ENCODE peak calls at places on chromosomes 4 and X, in five cellular contexts. One of them, this sample, is unnamed. For H3K4me1, the result is how much of the 10 kb centered on the place peaks cover.

GRCh38 chrX:136255543-136255942 is 4.3 kb upstream of the MAP7D3 start:
- DNase-seq in IMR-90: no peak
- DNase-seq in hepatocyte: no peak
- DNase-seq in PC-3: no peak
- DNase-seq in MM.1S: no peak
- DNase-seq in this sample: no peak

GRCh38 chr4:155676430-155676825 is 9.8 kb downstream of the GUCY1A1 start:
- DNase-seq in PC-3: no peak
- DNase-seq in MM.1S: no peak
- DNase-seq in hepatocyte: no peak
- DNase-seq in IMR-90: no peak
- DNase-seq in this sample: no peak

GRCh38 chr4:48780867-48781219 is 764 bp upstream of the FRYL start:
- DNase-seq in hepatocyte: peak
- DNase-seq in MM.1S: peak
- DNase-seq in IMR-90: peak
- DNase-seq in PC-3: no peak
- DNase-seq in this sample: peak

GRCh38 chr4:6575503-6576240 is 683 bp downstream of the MAN2B2 start:
- DNase-seq in PC-3: no peak
- DNase-seq in IMR-90: no peak
- DNase-seq in MM.1S: no peak
- DNase-seq in hepatocyte: no peak
- DNase-seq in this sample: no peak

GRCh38 chr4:111540661-111541060 is 604.6 kb upstream of the FAM241A start:
- DNase-seq in hepatocyte: no peak
- DNase-seq in IMR-90: no peak
- DNase-seq in PC-3: no peak
- DNase-seq in MM.1S: no peak
- DNase-seq in this sample: no peak

GRCh38 chrX:137033774-137034507 is at the start of gene GPR101:
- DNase-seq in MM.1S: no peak
- DNase-seq in hepatocyte: peak
- DNase-seq in IMR-90: no peak
- DNase-seq in PC-3: no peak
- DNase-seq in this sample: no peak

GRCh38 chrX:85698921-85699320 is 319.5 kb upstream of the POF1B start:
- DNase-seq in hepatocyte: no peak
- DNase-seq in PC-3: no peak
- DNase-seq in IMR-90: no peak
- DNase-seq in MM.1S: no peak
- DNase-seq in this sample: no peak

GRCh38 chr4:170198742-170199141 is 109.0 kb upstream of the AADAT start:
- DNase-seq in hepatocyte: no peak
- DNase-seq in IMR-90: no peak
- DNase-seq in PC-3: peak
- DNase-seq in MM.1S: peak
- DNase-seq in this sample: no peak

GRCh38 chrX:123206222-123206621 is 22.1 kb downstream of the GRIA3 start:
- DNase-seq in MM.1S: no peak
- DNase-seq in PC-3: no peak
- DNase-seq in hepatocyte: no peak
- DNase-seq in IMR-90: no peak
- DNase-seq in this sample: no peak

GRCh38 chr4:27602172-27602571 is 741.5 kb downstream of the STIM2 start:
- DNase-seq in MM.1S: no peak
- DNase-seq in hepatocyte: no peak
- DNase-seq in IMR-90: no peak
- DNase-seq in PC-3: no peak
- DNase-seq in this sample: no peak

GRCh38 chr4:47642985-47643745 is 158.1 kb downstream of the ATP10D start:
- DNase-seq in hepatocyte: no peak
- DNase-seq in IMR-90: peak
- DNase-seq in PC-3: no peak
- DNase-seq in MM.1S: no peak
- DNase-seq in this sample: no peak

GRCh38 chrX:12672362-12673106 is 118.7 kb upstream of the PRPS2 start:
- DNase-seq in MM.1S: no peak
- DNase-seq in PC-3: no peak
- DNase-seq in hepatocyte: no peak
- DNase-seq in IMR-90: no peak
- DNase-seq in this sample: no peak

GRCh38 chrX:10897768-10898167 is 213.4 kb upstream of the HCCS start:
- DNase-seq in hepatocyte: no peak
- DNase-seq in MM.1S: no peak
- DNase-seq in PC-3: no peak
- DNase-seq in IMR-90: no peak
- DNase-seq in this sample: no peak

GRCh38 chr4:8323947-8324555 is 54.5 kb downstream of the HTRA3 start:
- DNase-seq in PC-3: no peak
- DNase-seq in hepatocyte: no peak
- DNase-seq in IMR-90: peak
- DNase-seq in MM.1S: no peak
- DNase-seq in this sample: no peak

GRCh38 chr4:125433453-125433852 is 118.7 kb downstream of the FAT4 start:
- DNase-seq in hepatocyte: no peak
- DNase-seq in MM.1S: no peak
- DNase-seq in IMR-90: peak
- DNase-seq in PC-3: no peak
- DNase-seq in this sample: no peak

GRCh38 chr4:139492429-139492828 is 38.5 kb downstream of the RAB33B start:
- DNase-seq in IMR-90: no peak
- DNase-seq in MM.1S: no peak
- DNase-seq in hepatocyte: no peak
- DNase-seq in PC-3: no peak
- DNase-seq in this sample: no peak

GRCh38 chr4:5165419-5166369 is 114.4 kb downstream of the STK32B start:
- DNase-seq in PC-3: peak
- DNase-seq in MM.1S: no peak
- DNase-seq in IMR-90: peak
- DNase-seq in hepatocyte: peak
- DNase-seq in this sample: no peak

GRCh38 chr4:26441110-26441509 is 49.2 kb downstream of the CCKAR start:
- DNase-seq in IMR-90: peak
- DNase-seq in hepatocyte: no peak
- DNase-seq in MM.1S: no peak
- DNase-seq in PC-3: no peak
- DNase-seq in this sample: no peak

GRCh38 chr4:92091335-92091734 is 212.4 kb upstream of the GRID2 start:
- DNase-seq in IMR-90: no peak
- DNase-seq in MM.1S: peak
- DNase-seq in hepatocyte: no peak
- DNase-seq in PC-3: peak
- DNase-seq in this sample: no peak

GRCh38 chrX:134543201-134543797 is 83.3 kb downstream of the HPRT1 start:
- DNase-seq in IMR-90: no peak
- DNase-seq in PC-3: peak
- DNase-seq in hepatocyte: no peak
- DNase-seq in MM.1S: no peak
- DNase-seq in this sample: no peak

GRCh38 chrX:134545524-134545923 is 85.6 kb downstream of the HPRT1 start:
- DNase-seq in IMR-90: no peak
- DNase-seq in hepatocyte: no peak
- DNase-seq in MM.1S: no peak
- DNase-seq in PC-3: no peak
- DNase-seq in this sample: no peak

GRCh38 chrX:134546187-134546586 is 86.2 kb downstream of the HPRT1 start:
- DNase-seq in PC-3: no peak
- DNase-seq in MM.1S: no peak
- DNase-seq in hepatocyte: no peak
- DNase-seq in IMR-90: no peak
- DNase-seq in this sample: no peak

GRCh38 chrX:134544189-134544588 is 84.2 kb downstream of the HPRT1 start:
- DNase-seq in PC-3: no peak
- DNase-seq in IMR-90: no peak
- DNase-seq in MM.1S: no peak
- DNase-seq in hepatocyte: no peak
- DNase-seq in this sample: no peak

DNA sequence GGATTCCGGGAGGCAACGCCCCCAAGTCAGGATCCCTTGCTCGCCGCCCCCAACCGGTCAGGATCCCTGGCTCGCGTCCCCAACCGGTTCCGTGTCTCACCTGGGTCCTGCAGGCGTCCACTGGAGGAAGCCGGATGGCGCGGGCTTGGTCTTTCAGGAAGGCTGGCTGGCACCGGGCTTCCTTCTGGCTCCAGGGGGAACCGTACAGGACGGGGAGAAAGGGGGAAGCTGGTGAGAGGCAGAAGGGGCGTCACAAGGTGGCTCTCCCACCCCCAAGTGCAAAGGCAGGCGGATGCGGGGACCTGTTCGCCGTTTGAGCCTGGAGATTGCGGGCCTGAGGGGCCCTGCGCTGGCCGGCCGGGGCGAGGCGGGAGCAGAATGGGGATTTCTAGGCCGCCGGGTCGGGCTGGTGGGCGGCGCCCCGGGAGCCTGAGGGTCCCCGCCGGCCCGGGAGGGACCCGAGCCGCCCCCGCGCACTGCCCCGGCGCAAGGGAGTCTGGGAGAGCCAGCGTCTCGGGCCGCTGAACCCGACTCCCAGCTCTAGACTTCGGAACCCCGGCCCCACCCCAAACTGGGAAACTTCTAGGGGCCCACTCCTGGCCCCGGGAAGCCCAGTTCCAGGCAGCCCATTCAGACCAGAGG is 84.8 kb downstream of the HPRT1 start:
- DNase-seq in MM.1S: no peak
- DNase-seq in IMR-90: no peak
- DNase-seq in hepatocyte: peak
- DNase-seq in PC-3: no peak
- DNase-seq in this sample: no peak
- H3K4me3 ChIP-seq in MM.1S: no peak
- H3K4me3 ChIP-seq in IMR-90: no peak
- H3K4me3 ChIP-seq in hepatocyte: no peak
- H3K4me3 ChIP-seq in PC-3: no peak
- H3K4me3 ChIP-seq in this sample: peak

DNA sequence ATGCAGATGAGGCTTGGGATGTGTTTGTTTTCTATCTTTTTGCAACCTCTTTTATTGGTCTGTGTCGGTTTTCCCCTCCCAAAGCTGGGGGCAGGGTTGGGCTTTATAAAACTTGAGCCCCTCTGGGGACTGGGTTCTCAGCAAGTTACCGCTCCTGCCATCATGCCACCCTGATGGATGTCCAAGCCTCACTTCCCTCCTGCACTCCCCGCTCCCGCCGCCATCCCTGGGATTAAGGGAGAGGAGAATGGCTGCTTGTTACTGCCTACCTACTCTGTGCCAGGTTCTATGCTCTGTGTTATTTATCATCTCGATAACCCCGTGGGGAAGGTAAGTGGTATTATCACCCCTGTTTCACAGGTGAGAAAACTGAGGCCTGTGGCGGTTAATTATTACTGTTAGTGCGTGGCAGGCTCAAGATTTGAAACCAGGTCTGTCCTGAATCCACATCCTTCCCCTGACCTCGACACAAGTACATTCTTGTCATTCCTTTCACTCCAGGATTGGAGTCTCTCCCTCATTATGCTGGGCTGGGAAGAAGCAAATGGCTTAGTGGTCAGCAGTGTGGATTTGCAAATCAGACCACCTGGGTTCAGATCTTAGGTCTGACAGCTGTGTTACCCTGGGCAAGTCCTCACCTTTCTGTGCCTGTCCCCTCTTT is 4.5 kb downstream of the UBA1 start:
- DNase-seq in hepatocyte: no peak
- DNase-seq in PC-3: no peak
- DNase-seq in MM.1S: no peak
- DNase-seq in IMR-90: peak
- DNase-seq in this sample: no peak
- H3K27ac ChIP-seq in hepatocyte: no peak
- H3K27ac ChIP-seq in PC-3: no peak
- H3K27ac ChIP-seq in MM.1S: no peak
- H3K27ac ChIP-seq in IMR-90: no peak
- H3K27ac ChIP-seq in this sample: no peak

GRCh38 chrX:79153348-79153747 is 8.9 kb downstream of the GPR174 start:
- DNase-seq in PC-3: no peak
- DNase-seq in IMR-90: no peak
- DNase-seq in MM.1S: peak
- DNase-seq in hepatocyte: no peak
- DNase-seq in this sample: no peak
- H3K4me1 ChIP-seq in PC-3: under half
- H3K4me1 ChIP-seq in IMR-90: under half
- H3K4me1 ChIP-seq in MM.1S: under half
- H3K4me1 ChIP-seq in hepatocyte: under half
- H3K4me1 ChIP-seq in this sample: under half

GRCh38 chrX:41090568-41091238 is 5.5 kb downstream of the USP9X start:
- DNase-seq in hepatocyte: peak
- DNase-seq in PC-3: peak
- DNase-seq in MM.1S: no peak
- DNase-seq in IMR-90: peak
- DNase-seq in this sample: no peak
- H3K4me3 ChIP-seq in hepatocyte: no peak
- H3K4me3 ChIP-seq in PC-3: peak
- H3K4me3 ChIP-seq in MM.1S: no peak
- H3K4me3 ChIP-seq in IMR-90: no peak
- H3K4me3 ChIP-seq in this sample: peak

GRCh38 chr4:76716658-76717057 is 181.3 kb downstream of the SOWAHB start:
- DNase-seq in hepatocyte: no peak
- DNase-seq in IMR-90: no peak
- DNase-seq in PC-3: no peak
- DNase-seq in MM.1S: no peak
- DNase-seq in this sample: no peak
- H3K27ac ChIP-seq in hepatocyte: no peak
- H3K27ac ChIP-seq in IMR-90: no peak
- H3K27ac ChIP-seq in PC-3: peak
- H3K27ac ChIP-seq in MM.1S: no peak
- H3K27ac ChIP-seq in this sample: peak

GRCh38 chr4:112731715-112732114 is 94.8 kb downstream of the LARP7 start:
- DNase-seq in PC-3: no peak
- DNase-seq in IMR-90: no peak
- DNase-seq in MM.1S: no peak
- DNase-seq in hepatocyte: no peak
- DNase-seq in this sample: no peak
- H3K4me1 ChIP-seq in PC-3: under half
- H3K4me1 ChIP-seq in IMR-90: under half
- H3K4me1 ChIP-seq in MM.1S: under half
- H3K4me1 ChIP-seq in hepatocyte: under half
- H3K4me1 ChIP-seq in this sample: under half

GRCh38 chrX:118780509-118780908 is 43.1 kb upstream of the ZCCHC12 start:
- DNase-seq in PC-3: no peak
- DNase-seq in IMR-90: no peak
- DNase-seq in MM.1S: no peak
- DNase-seq in hepatocyte: no peak
- DNase-seq in this sample: no peak
- H3K4me3 ChIP-seq in PC-3: no peak
- H3K4me3 ChIP-seq in IMR-90: no peak
- H3K4me3 ChIP-seq in MM.1S: no peak
- H3K4me3 ChIP-seq in hepatocyte: no peak
- H3K4me3 ChIP-seq in this sample: no peak

GRCh38 chr4:1589098-1589497 is 95.0 kb downstream of the FAM53A start:
- DNase-seq in hepatocyte: no peak
- DNase-seq in MM.1S: no peak
- DNase-seq in IMR-90: no peak
- DNase-seq in PC-3: no peak
- DNase-seq in this sample: no peak
- H3K27ac ChIP-seq in hepatocyte: no peak
- H3K27ac ChIP-seq in MM.1S: no peak
- H3K27ac ChIP-seq in IMR-90: no peak
- H3K27ac ChIP-seq in PC-3: no peak
- H3K27ac ChIP-seq in this sample: no peak

DNA sequence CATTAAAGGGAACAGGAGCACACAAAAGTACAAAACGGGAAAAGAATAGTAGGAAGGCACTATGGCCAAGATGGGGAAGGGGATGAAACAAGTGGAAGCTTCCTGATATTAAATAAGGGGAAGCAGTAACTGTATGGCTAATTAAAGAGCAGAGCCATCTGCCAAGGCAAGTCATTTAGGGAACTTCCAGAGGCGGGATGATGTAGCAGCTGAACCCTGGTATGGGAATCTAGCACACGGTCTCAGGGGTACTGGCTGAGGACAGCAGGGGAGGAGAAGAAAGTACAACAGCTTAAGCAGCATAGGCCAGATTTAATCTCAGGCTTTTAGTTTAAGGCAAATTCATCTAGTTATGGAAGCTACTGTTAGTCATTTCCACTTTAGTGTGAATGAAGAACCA is 59.1 kb downstream of the IGFBP7 start:
- DNase-seq in MM.1S: no peak
- DNase-seq in IMR-90: peak
- DNase-seq in PC-3: no peak
- DNase-seq in hepatocyte: no peak
- DNase-seq in this sample: no peak
- H3K4me1 ChIP-seq in MM.1S: under half
- H3K4me1 ChIP-seq in IMR-90: under half
- H3K4me1 ChIP-seq in PC-3: under half
- H3K4me1 ChIP-seq in hepatocyte: under half
- H3K4me1 ChIP-seq in this sample: half or more

This sample was measured in ascending aorta.